ENCODE peak calls at places on chromosome 7, in four cellular contexts. One of them, this sample, is unnamed.
A peak's percentile ranks its signal among the peaks of the same experiment; 100 is the strongest.

GRCh38 chr7:143936087-143937009 is 1.3 kb downstream of the OR2F2 start:
- DNase-seq in activated CD8-positive, alpha-beta T cell treated with anti-CD3 and anti-CD28 coated beads for 36 hours: no peak
- DNase-seq in PC-3: no peak
- DNase-seq in G401: no peak
- DNase-seq in this sample: no peak

GRCh38 chr7:155198901-155199845 is 98.5 kb upstream of the INSIG1 start:
- DNase-seq in activated CD8-positive, alpha-beta T cell treated with anti-CD3 and anti-CD28 coated beads for 36 hours: peak; percentile 70
- DNase-seq in PC-3: no peak
- DNase-seq in G401: no peak
- DNase-seq in this sample: peak; percentile 58

GRCh38 chr7:5248201-5248885 is 34.4 kb upstream of the SLC29A4 start:
- DNase-seq in activated CD8-positive, alpha-beta T cell treated with anti-CD3 and anti-CD28 coated beads for 36 hours: no peak
- DNase-seq in PC-3: no peak
- DNase-seq in G401: peak; percentile 48
- DNase-seq in this sample: no peak

GRCh38 chr7:77321300-77321699 is 94.8 kb downstream of the GSAP start:
- DNase-seq in activated CD8-positive, alpha-beta T cell treated with anti-CD3 and anti-CD28 coated beads for 36 hours: no peak
- DNase-seq in PC-3: no peak
- DNase-seq in G401: no peak
- DNase-seq in this sample: no peak

GRCh38 chr7:131889572-131890150 is 333.2 kb upstream of the PODXL start:
- DNase-seq in activated CD8-positive, alpha-beta T cell treated with anti-CD3 and anti-CD28 coated beads for 36 hours: no peak
- DNase-seq in PC-3: no peak
- DNase-seq in G401: no peak
- DNase-seq in this sample: no peak

GRCh38 chr7:38740041-38740440 is 108.9 kb upstream of the AMPH start:
- DNase-seq in activated CD8-positive, alpha-beta T cell treated with anti-CD3 and anti-CD28 coated beads for 36 hours: no peak
- DNase-seq in PC-3: no peak
- DNase-seq in G401: no peak
- DNase-seq in this sample: no peak

GRCh38 chr7:7702826-7703225 is 15.6 kb downstream of the RPA3 start:
- DNase-seq in activated CD8-positive, alpha-beta T cell treated with anti-CD3 and anti-CD28 coated beads for 36 hours: no peak
- DNase-seq in PC-3: no peak
- DNase-seq in G401: no peak
- DNase-seq in this sample: no peak

GRCh38 chr7:22090512-22090911 is 144.8 kb upstream of the CDCA7L start:
- DNase-seq in activated CD8-positive, alpha-beta T cell treated with anti-CD3 and anti-CD28 coated beads for 36 hours: no peak
- DNase-seq in PC-3: no peak
- DNase-seq in G401: no peak
- DNase-seq in this sample: no peak

GRCh38 chr7:38054199-38054598 is 123.8 kb upstream of the STARD3NL start:
- DNase-seq in activated CD8-positive, alpha-beta T cell treated with anti-CD3 and anti-CD28 coated beads for 36 hours: no peak
- DNase-seq in PC-3: no peak
- DNase-seq in G401: peak; percentile 55
- DNase-seq in this sample: no peak

GRCh38 chr7:36283171-36283570 is 106.5 kb upstream of the ANLN start:
- DNase-seq in activated CD8-positive, alpha-beta T cell treated with anti-CD3 and anti-CD28 coated beads for 36 hours: peak; percentile 53
- DNase-seq in PC-3: no peak
- DNase-seq in G401: no peak
- DNase-seq in this sample: no peak

GRCh38 chr7:143983960-143984359 is 16.2 kb upstream of the OR6B1 start:
- DNase-seq in activated CD8-positive, alpha-beta T cell treated with anti-CD3 and anti-CD28 coated beads for 36 hours: no peak
- DNase-seq in PC-3: no peak
- DNase-seq in G401: no peak
- DNase-seq in this sample: no peak

GRCh38 chr7:112550468-112551060 is 69.8 kb downstream of the LSMEM1 start:
- DNase-seq in activated CD8-positive, alpha-beta T cell treated with anti-CD3 and anti-CD28 coated beads for 36 hours: peak; percentile 37
- DNase-seq in PC-3: peak; percentile 82
- DNase-seq in G401: no peak
- DNase-seq in this sample: peak; percentile 71

GRCh38 chr7:22885824-22886255 is 63.2 kb upstream of the TOMM7 start:
- DNase-seq in activated CD8-positive, alpha-beta T cell treated with anti-CD3 and anti-CD28 coated beads for 36 hours: peak; percentile 85
- DNase-seq in PC-3: no peak
- DNase-seq in G401: no peak
- DNase-seq in this sample: no peak

GRCh38 chr7:155296006-155296787 is 1.5 kb upstream of the INSIG1 start:
- DNase-seq in activated CD8-positive, alpha-beta T cell treated with anti-CD3 and anti-CD28 coated beads for 36 hours: no peak
- DNase-seq in PC-3: no peak
- DNase-seq in G401: no peak
- DNase-seq in this sample: no peak

GRCh38 chr7:151485006-151485732 is 34.5 kb downstream of the RHEB start:
- DNase-seq in activated CD8-positive, alpha-beta T cell treated with anti-CD3 and anti-CD28 coated beads for 36 hours: peak; percentile 18
- DNase-seq in PC-3: peak; percentile 68
- DNase-seq in G401: no peak
- DNase-seq in this sample: peak; percentile 81

GRCh38 chr7:91722831-91723230 is 157.7 kb downstream of the MTERF1 start:
- DNase-seq in activated CD8-positive, alpha-beta T cell treated with anti-CD3 and anti-CD28 coated beads for 36 hours: no peak
- DNase-seq in PC-3: no peak
- DNase-seq in G401: no peak
- DNase-seq in this sample: peak; percentile 57

GRCh38 chr7:123437447-123437995 is 96.9 kb downstream of the IQUB start:
- DNase-seq in activated CD8-positive, alpha-beta T cell treated with anti-CD3 and anti-CD28 coated beads for 36 hours: no peak
- DNase-seq in PC-3: peak; percentile 78
- DNase-seq in G401: no peak
- DNase-seq in this sample: no peak

GRCh38 chr7:74483402-74484336 is 30.0 kb downstream of the GTF2IRD1 start:
- DNase-seq in activated CD8-positive, alpha-beta T cell treated with anti-CD3 and anti-CD28 coated beads for 36 hours: no peak
- DNase-seq in PC-3: peak; percentile 36
- DNase-seq in G401: peak; percentile 15
- DNase-seq in this sample: peak; percentile 69

GRCh38 chr7:51369746-51370145 is 53.1 kb upstream of the COBL start:
- DNase-seq in activated CD8-positive, alpha-beta T cell treated with anti-CD3 and anti-CD28 coated beads for 36 hours: no peak
- DNase-seq in PC-3: peak; percentile 55
- DNase-seq in G401: peak; percentile 31
- DNase-seq in this sample: peak; percentile 16

GRCh38 chr7:46072722-46073121 is 151.7 kb upstream of the IGFBP3 start:
- DNase-seq in activated CD8-positive, alpha-beta T cell treated with anti-CD3 and anti-CD28 coated beads for 36 hours: no peak
- DNase-seq in PC-3: no peak
- DNase-seq in G401: no peak
- DNase-seq in this sample: peak; percentile 39

GRCh38 chr7:41256186-41256945 is 446.5 kb downstream of the INHBA start:
- DNase-seq in activated CD8-positive, alpha-beta T cell treated with anti-CD3 and anti-CD28 coated beads for 36 hours: no peak
- DNase-seq in PC-3: no peak
- DNase-seq in G401: no peak
- DNase-seq in this sample: peak; percentile 69

GRCh38 chr7:137946015-137946414 is 55.9 kb downstream of the CREB3L2 start:
- DNase-seq in activated CD8-positive, alpha-beta T cell treated with anti-CD3 and anti-CD28 coated beads for 36 hours: no peak
- DNase-seq in PC-3: no peak
- DNase-seq in G401: no peak
- DNase-seq in this sample: no peak

GRCh38 chr7:133709036-133709880 is 417.9 kb upstream of the LRGUK start:
- DNase-seq in activated CD8-positive, alpha-beta T cell treated with anti-CD3 and anti-CD28 coated beads for 36 hours: no peak
- DNase-seq in PC-3: no peak
- DNase-seq in G401: peak; percentile 63
- DNase-seq in this sample: no peak

GRCh38 chr7:81584667-81585066 is 185.2 kb downstream of the HGF start:
- DNase-seq in activated CD8-positive, alpha-beta T cell treated with anti-CD3 and anti-CD28 coated beads for 36 hours: no peak
- DNase-seq in PC-3: no peak
- DNase-seq in G401: no peak
- DNase-seq in this sample: no peak

GRCh38 chr7:108026116-108026515 is 23.2 kb upstream of the LAMB1 start:
- DNase-seq in activated CD8-positive, alpha-beta T cell treated with anti-CD3 and anti-CD28 coated beads for 36 hours: no peak
- DNase-seq in PC-3: no peak
- DNase-seq in G401: no peak
- DNase-seq in this sample: no peak

GRCh38 chr7:40009301-40009700 is 59.2 kb downstream of the CDK13 start:
- DNase-seq in activated CD8-positive, alpha-beta T cell treated with anti-CD3 and anti-CD28 coated beads for 36 hours: no peak
- DNase-seq in PC-3: no peak
- DNase-seq in G401: no peak
- DNase-seq in this sample: no peak

GRCh38 chr7:32145911-32146310 is 75.7 kb upstream of the PDE1C start:
- DNase-seq in activated CD8-positive, alpha-beta T cell treated with anti-CD3 and anti-CD28 coated beads for 36 hours: no peak
- DNase-seq in PC-3: no peak
- DNase-seq in G401: peak; percentile 77
- DNase-seq in this sample: no peak

GRCh38 chr7:76267835-76268183 is 34.7 kb upstream of the HSPB1 start:
- DNase-seq in activated CD8-positive, alpha-beta T cell treated with anti-CD3 and anti-CD28 coated beads for 36 hours: no peak
- DNase-seq in PC-3: no peak
- DNase-seq in G401: no peak
- DNase-seq in this sample: no peak

GRCh38 chr7:1123721-1124120 is 35.8 kb downstream of the GPER1 start:
- DNase-seq in activated CD8-positive, alpha-beta T cell treated with anti-CD3 and anti-CD28 coated beads for 36 hours: no peak
- DNase-seq in PC-3: no peak
- DNase-seq in G401: peak; percentile 65
- DNase-seq in this sample: no peak

GRCh38 chr7:116692599-116693308 is 20.8 kb downstream of the MET start:
- DNase-seq in activated CD8-positive, alpha-beta T cell treated with anti-CD3 and anti-CD28 coated beads for 36 hours: no peak
- DNase-seq in PC-3: peak; percentile 85
- DNase-seq in G401: no peak
- DNase-seq in this sample: peak; percentile 97

GRCh38 chr7:532379-533143 is 12.9 kb upstream of the PDGFA start:
- DNase-seq in activated CD8-positive, alpha-beta T cell treated with anti-CD3 and anti-CD28 coated beads for 36 hours: no peak
- DNase-seq in PC-3: no peak
- DNase-seq in G401: no peak
- DNase-seq in this sample: no peak

GRCh38 chr7:72435366-72435765 is 23.2 kb upstream of the CALN1 start:
- DNase-seq in activated CD8-positive, alpha-beta T cell treated with anti-CD3 and anti-CD28 coated beads for 36 hours: no peak
- DNase-seq in PC-3: no peak
- DNase-seq in G401: peak; percentile 92
- DNase-seq in this sample: no peak

GRCh38 chr7:137135654-137136350 is 207.7 kb downstream of the PTN start:
- DNase-seq in activated CD8-positive, alpha-beta T cell treated with anti-CD3 and anti-CD28 coated beads for 36 hours: no peak
- DNase-seq in PC-3: no peak
- DNase-seq in G401: no peak
- DNase-seq in this sample: no peak

GRCh38 chr7:1489336-1489735 is 14.9 kb downstream of the INTS1 start:
- DNase-seq in activated CD8-positive, alpha-beta T cell treated with anti-CD3 and anti-CD28 coated beads for 36 hours: no peak
- DNase-seq in PC-3: no peak
- DNase-seq in G401: no peak
- DNase-seq in this sample: no peak

GRCh38 chr7:14197280-14197679 is 207.8 kb upstream of the ETV1 start:
- DNase-seq in activated CD8-positive, alpha-beta T cell treated with anti-CD3 and anti-CD28 coated beads for 36 hours: no peak
- DNase-seq in PC-3: no peak
- DNase-seq in G401: no peak
- DNase-seq in this sample: no peak

GRCh38 chr7:128221929-128222403 is 19.1 kb upstream of the LEP start:
- DNase-seq in activated CD8-positive, alpha-beta T cell treated with anti-CD3 and anti-CD28 coated beads for 36 hours: peak; percentile 27
- DNase-seq in PC-3: peak; percentile 79
- DNase-seq in G401: no peak
- DNase-seq in this sample: peak; percentile 83

GRCh38 chr7:127887096-127887495 is 144.1 kb downstream of the LRRC4 start:
- DNase-seq in activated CD8-positive, alpha-beta T cell treated with anti-CD3 and anti-CD28 coated beads for 36 hours: no peak
- DNase-seq in PC-3: no peak
- DNase-seq in G401: no peak
- DNase-seq in this sample: no peak

GRCh38 chr7:41096921-41097320 is 606.0 kb downstream of the INHBA start:
- DNase-seq in activated CD8-positive, alpha-beta T cell treated with anti-CD3 and anti-CD28 coated beads for 36 hours: no peak
- DNase-seq in PC-3: no peak
- DNase-seq in G401: no peak
- DNase-seq in this sample: peak; percentile 48

GRCh38 chr7:139777948-139778841 is at the start of gene HIPK2:
- DNase-seq in activated CD8-positive, alpha-beta T cell treated with anti-CD3 and anti-CD28 coated beads for 36 hours: peak; percentile 71
- DNase-seq in PC-3: peak; percentile 81
- DNase-seq in G401: peak; percentile 39
- DNase-seq in this sample: no peak

This sample was measured in bronchial epithelial cell.